ENCODE peak calls at places on chromosomes 11 and 22, in six cellular contexts. One of them, this sample, is unnamed.

GRCh38 chr22:38479096-38479840 is 11.4 kb downstream of the KDELR3 start:
- DNase-seq in GM12878: no peak
- DNase-seq in K562: no peak
- DNase-seq in A549: no peak
- DNase-seq in GM23338: no peak
- DNase-seq in HCT116: no peak
- DNase-seq in this sample: no peak

GRCh38 chr11:75563978-75564552 is 2.0 kb downstream of the SERPINH1 start:
- DNase-seq in GM23338: peak; percentile 91
- DNase-seq in GM12878: no peak
- DNase-seq in K562: peak; percentile 76
- DNase-seq in A549: no peak
- DNase-seq in HCT116: no peak
- DNase-seq in this sample: no peak

GRCh38 chr11:96179905-96180304 is 163.1 kb downstream of the MAML2 start:
- DNase-seq in K562: no peak
- DNase-seq in GM23338: no peak
- DNase-seq in A549: no peak
- DNase-seq in HCT116: no peak
- DNase-seq in GM12878: no peak
- DNase-seq in this sample: no peak

GRCh38 chr11:65258988-65259387 is 2.8 kb upstream of the POLA2 start:
- DNase-seq in HCT116: no peak
- DNase-seq in K562: no peak
- DNase-seq in GM23338: no peak
- DNase-seq in A549: no peak
- DNase-seq in GM12878: no peak
- DNase-seq in this sample: no peak

GRCh38 chr11:12629601-12630313 is 44.5 kb upstream of the TEAD1 start:
- DNase-seq in A549: no peak
- DNase-seq in HCT116: no peak
- DNase-seq in K562: no peak
- DNase-seq in GM23338: no peak
- DNase-seq in GM12878: no peak
- DNase-seq in this sample: no peak

GRCh38 chr22:23626286-23626975 is 5.7 kb downstream of the DRICH1 start:
- DNase-seq in A549: no peak
- DNase-seq in GM23338: no peak
- DNase-seq in HCT116: no peak
- DNase-seq in K562: no peak
- DNase-seq in GM12878: no peak
- DNase-seq in this sample: no peak

GRCh38 chr11:17382046-17382728 is 6.3 kb downstream of the KCNJ11 start:
- DNase-seq in GM12878: no peak
- DNase-seq in GM23338: no peak
- DNase-seq in A549: no peak
- DNase-seq in K562: no peak
- DNase-seq in HCT116: no peak
- DNase-seq in this sample: no peak

GRCh38 chr11:70415642-70416395 is 17.5 kb downstream of the CTTN start:
- DNase-seq in A549: no peak
- DNase-seq in HCT116: no peak
- DNase-seq in GM12878: no peak
- DNase-seq in GM23338: no peak
- DNase-seq in K562: no peak
- DNase-seq in this sample: no peak

GRCh38 chr11:110198031-110198729 is 98.2 kb downstream of the RDX start:
- DNase-seq in A549: no peak
- DNase-seq in K562: no peak
- DNase-seq in GM23338: no peak
- DNase-seq in HCT116: no peak
- DNase-seq in GM12878: no peak
- DNase-seq in this sample: no peak

GRCh38 chr11:73969991-73970800 is 12.4 kb downstream of the UCP2 start:
- DNase-seq in GM12878: no peak
- DNase-seq in K562: no peak
- DNase-seq in A549: no peak
- DNase-seq in HCT116: no peak
- DNase-seq in GM23338: no peak
- DNase-seq in this sample: peak; percentile 64

GRCh38 chr11:58744988-58745704 is 13.4 kb upstream of the GLYAT start:
- DNase-seq in K562: no peak
- DNase-seq in GM23338: peak; percentile 11
- DNase-seq in GM12878: no peak
- DNase-seq in A549: no peak
- DNase-seq in HCT116: no peak
- DNase-seq in this sample: no peak

GRCh38 chr11:133326849-133327248 is 205.5 kb downstream of the OPCML start:
- DNase-seq in HCT116: no peak
- DNase-seq in GM12878: no peak
- DNase-seq in A549: no peak
- DNase-seq in K562: no peak
- DNase-seq in GM23338: no peak
- DNase-seq in this sample: no peak

GRCh38 chr22:35484651-35485372 is 55.8 kb upstream of the RASD2 start:
- DNase-seq in A549: no peak
- DNase-seq in K562: no peak
- DNase-seq in GM12878: no peak
- DNase-seq in HCT116: no peak
- DNase-seq in GM23338: no peak
- DNase-seq in this sample: no peak

GRCh38 chr22:24093855-24094254 is 82.8 kb downstream of the CABIN1 start:
- DNase-seq in HCT116: no peak
- DNase-seq in GM23338: peak; percentile 26
- DNase-seq in K562: peak; percentile 13
- DNase-seq in A549: no peak
- DNase-seq in GM12878: no peak
- DNase-seq in this sample: no peak

GRCh38 chr22:39474351-39474991 is 17.7 kb downstream of the MGAT3 start:
- DNase-seq in HCT116: no peak
- DNase-seq in GM12878: no peak
- DNase-seq in A549: no peak
- DNase-seq in GM23338: peak; percentile 79
- DNase-seq in K562: no peak
- DNase-seq in this sample: peak; percentile 70

GRCh38 chr22:50200333-50201190 is at the start of gene SELENOO:
- DNase-seq in GM23338: peak; percentile 90
- DNase-seq in HCT116: peak; percentile 72
- DNase-seq in K562: peak; percentile 90
- DNase-seq in GM12878: no peak
- DNase-seq in A549: peak; percentile 93
- DNase-seq in this sample: peak; percentile 100

GRCh38 chr11:66192181-66192888 is 76.1 kb upstream of the RAB1B start:
- DNase-seq in HCT116: no peak
- DNase-seq in A549: no peak
- DNase-seq in K562: no peak
- DNase-seq in GM23338: no peak
- DNase-seq in GM12878: no peak
- DNase-seq in this sample: no peak

GRCh38 chr22:39900306-39901227 is at the start of gene GRAP2:
- DNase-seq in GM12878: peak; percentile 94
- DNase-seq in HCT116: no peak
- DNase-seq in GM23338: no peak
- DNase-seq in K562: no peak
- DNase-seq in A549: no peak
- DNase-seq in this sample: no peak

GRCh38 chr22:24514241-24515024 is 19.3 kb downstream of the UPB1 start:
- DNase-seq in HCT116: no peak
- DNase-seq in K562: no peak
- DNase-seq in GM23338: no peak
- DNase-seq in GM12878: peak; percentile 68
- DNase-seq in A549: no peak
- DNase-seq in this sample: no peak

GRCh38 chr11:85875505-85875904 is 20.3 kb downstream of the CCDC83 start:
- DNase-seq in HCT116: no peak
- DNase-seq in A549: peak; percentile 25
- DNase-seq in K562: no peak
- DNase-seq in GM23338: no peak
- DNase-seq in GM12878: no peak
- DNase-seq in this sample: no peak

GRCh38 chr11:120021391-120021953 is 116.4 kb downstream of the TRIM29 start:
- DNase-seq in A549: no peak
- DNase-seq in HCT116: no peak
- DNase-seq in GM23338: no peak
- DNase-seq in GM12878: no peak
- DNase-seq in K562: no peak
- DNase-seq in this sample: no peak

GRCh38 chr22:50547231-50547851 is 1.6 kb downstream of the KLHDC7B start:
- DNase-seq in A549: no peak
- DNase-seq in GM12878: no peak
- DNase-seq in GM23338: no peak
- DNase-seq in K562: peak; percentile 45
- DNase-seq in HCT116: no peak
- DNase-seq in this sample: peak; percentile 42

GRCh38 chr22:22396741-22397291 is 111.7 kb downstream of the ZNF280B start:
- DNase-seq in GM12878: no peak
- DNase-seq in HCT116: no peak
- DNase-seq in K562: peak; percentile 32
- DNase-seq in GM23338: no peak
- DNase-seq in A549: no peak
- DNase-seq in this sample: no peak

GRCh38 chr11:44855138-44855849 is 95.4 kb downstream of the TP53I11 start:
- DNase-seq in A549: no peak
- DNase-seq in HCT116: no peak
- DNase-seq in GM12878: no peak
- DNase-seq in K562: no peak
- DNase-seq in GM23338: no peak
- DNase-seq in this sample: no peak

GRCh38 chr22:18070556-18071306 is 7.1 kb upstream of the PEX26 start:
- DNase-seq in A549: no peak
- DNase-seq in HCT116: no peak
- DNase-seq in GM12878: no peak
- DNase-seq in K562: no peak
- DNase-seq in GM23338: peak; percentile 24
- DNase-seq in this sample: no peak

GRCh38 chr11:10622957-10623787 is 54.7 kb upstream of the LYVE1 start:
- DNase-seq in GM23338: no peak
- DNase-seq in K562: no peak
- DNase-seq in GM12878: no peak
- DNase-seq in A549: no peak
- DNase-seq in HCT116: no peak
- DNase-seq in this sample: no peak

GRCh38 chr22:49457146-49457545 is 370.5 kb downstream of the BRD1 start:
- DNase-seq in HCT116: no peak
- DNase-seq in GM23338: no peak
- DNase-seq in A549: no peak
- DNase-seq in K562: no peak
- DNase-seq in GM12878: no peak
- DNase-seq in this sample: no peak

GRCh38 chr11:111935331-111936044 is 1.7 kb upstream of the DIXDC1 start:
- DNase-seq in GM12878: no peak
- DNase-seq in K562: no peak
- DNase-seq in GM23338: no peak
- DNase-seq in HCT116: no peak
- DNase-seq in A549: no peak
- DNase-seq in this sample: no peak

DNA sequence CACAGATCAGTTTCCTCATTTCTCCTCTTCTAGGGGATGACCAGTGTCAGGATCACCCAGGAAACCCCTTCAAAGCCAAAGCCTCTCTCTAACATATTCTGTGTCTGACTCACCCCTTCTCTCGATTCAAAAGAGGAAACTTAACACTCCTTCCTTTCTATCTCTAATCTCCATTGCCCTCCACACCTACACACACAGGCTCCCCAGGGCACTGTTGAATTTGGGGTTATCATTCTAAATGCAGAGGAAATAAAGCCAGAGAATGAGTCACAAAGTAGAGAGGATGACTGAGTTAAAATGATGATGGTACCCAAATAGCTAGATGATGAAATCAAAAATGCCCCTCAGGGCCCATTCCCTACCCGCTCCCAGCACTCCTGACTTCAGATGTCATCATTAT is 439.6 kb downstream of the BUD13 start:
- DNase-seq in HCT116: no peak
- DNase-seq in A549: no peak
- DNase-seq in K562: no peak
- DNase-seq in GM12878: no peak
- DNase-seq in GM23338: no peak
- DNase-seq in this sample: no peak
- TF ChIP-seq REST in HCT116: no peak
- TF ChIP-seq REST in A549: no peak
- TF ChIP-seq REST in K562: no peak
- TF ChIP-seq REST in GM12878: no peak
- TF ChIP-seq REST in GM23338: no peak
- TF ChIP-seq REST in this sample: no peak

GRCh38 chr11:72222907-72223614 is 1.5 kb upstream of the INPPL1 start:
- DNase-seq in GM23338: peak; percentile 99
- DNase-seq in K562: peak; percentile 89
- DNase-seq in A549: peak; percentile 53
- DNase-seq in HCT116: peak; percentile 76
- DNase-seq in GM12878: peak; percentile 76
- DNase-seq in this sample: peak; percentile 92
- TF ChIP-seq REST in GM23338: no peak
- TF ChIP-seq REST in K562: no peak
- TF ChIP-seq REST in A549: no peak
- TF ChIP-seq REST in HCT116: no peak
- TF ChIP-seq REST in GM12878: no peak
- TF ChIP-seq REST in this sample: no peak

DNA sequence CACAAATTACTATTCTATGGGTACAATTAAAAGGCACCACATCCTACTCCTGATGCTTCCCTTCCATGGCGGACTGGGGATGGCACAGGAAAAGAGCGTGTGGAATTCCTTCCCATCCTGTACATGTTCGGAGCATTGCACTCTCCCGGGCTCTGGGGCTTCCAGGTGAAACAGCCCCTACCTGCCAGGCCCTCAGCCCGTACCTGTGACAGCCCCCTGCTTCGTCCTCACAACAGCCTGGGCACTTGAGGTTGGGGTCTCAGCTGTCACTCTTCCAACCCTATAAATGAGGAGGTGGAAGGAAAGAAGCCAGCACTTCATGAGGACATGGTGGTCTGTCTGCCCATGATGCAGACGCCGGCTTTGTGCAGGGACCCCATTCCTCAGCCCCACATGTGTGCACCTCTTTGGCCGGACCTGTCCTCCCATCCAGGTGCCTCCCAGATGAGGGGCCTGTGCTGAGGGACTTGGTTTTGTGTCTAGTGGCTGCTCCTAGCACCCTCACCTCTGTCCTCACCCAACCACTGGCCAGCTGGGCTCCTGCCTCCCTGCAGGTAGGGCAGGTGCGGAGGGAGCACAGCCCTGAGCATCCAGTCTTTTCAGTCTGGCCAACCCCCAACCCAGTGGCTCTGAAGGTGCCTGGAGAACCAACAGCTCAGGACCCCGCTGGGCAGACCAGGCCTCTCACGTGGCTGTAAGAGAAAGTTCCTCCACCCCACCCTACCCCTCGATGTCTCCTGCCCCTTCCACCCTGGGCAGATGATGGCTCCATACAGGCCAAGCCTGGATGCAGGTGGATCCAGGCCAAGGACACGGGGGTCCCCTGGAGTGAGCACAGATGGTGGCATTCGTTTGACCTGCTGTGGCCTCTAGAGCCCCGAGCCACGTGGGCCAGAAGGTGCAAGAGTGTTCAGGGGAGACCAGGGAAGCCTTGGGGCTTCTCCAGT is 23.4 kb upstream of the WNT7B start:
- DNase-seq in K562: no peak
- DNase-seq in GM12878: no peak
- DNase-seq in GM23338: no peak
- DNase-seq in A549: no peak
- DNase-seq in HCT116: no peak
- DNase-seq in this sample: no peak
- TF ChIP-seq REST in K562: no peak
- TF ChIP-seq REST in GM12878: no peak
- TF ChIP-seq REST in GM23338: no peak
- TF ChIP-seq REST in A549: no peak
- TF ChIP-seq REST in HCT116: no peak
- TF ChIP-seq REST in this sample: no peak

GRCh38 chr22:46660604-46661201 is 40.5 kb downstream of the GRAMD4 start:
- DNase-seq in GM23338: peak; percentile 53
- DNase-seq in GM12878: no peak
- DNase-seq in K562: no peak
- DNase-seq in HCT116: no peak
- DNase-seq in A549: no peak
- DNase-seq in this sample: peak; percentile 93
- TF ChIP-seq REST in GM23338: no peak
- TF ChIP-seq REST in GM12878: no peak
- TF ChIP-seq REST in K562: no peak
- TF ChIP-seq REST in HCT116: no peak
- TF ChIP-seq REST in A549: no peak
- TF ChIP-seq REST in this sample: no peak

This sample was measured in SK-N-SH.